ENCODE peak calls at places on chromosome 3, in four cellular contexts. O is fibroblast of pulmonary artery; W is CD8-positive, alpha-beta T cell; Q is GM06990. E is an unnamed sample.

GRCh38 chr3:130081371-130081881 is at the start of gene ALG1L2:
- DNase-seq in Q (no peak), W (no peak), O (no peak), E (no peak)

GRCh38 chr3:13062647-13063046 is 10.6 kb downstream of the IQSEC1 start:
- DNase-seq in W (no peak), O (no peak), Q (no peak), E (no peak)

GRCh38 chr3:46094506-46094905 is 67.2 kb upstream of the XCR1 start:
- DNase-seq in Q (no peak), W (no peak), O (no peak), E (no peak)

GRCh38 chr3:179973931-179974361 is 62.8 kb downstream of the PEX5L start:
- DNase-seq in Q (no peak), W (no peak), O (no peak), E (no peak)

GRCh38 chr3:188956839-188957489 is 214.8 kb upstream of the TPRG1 start:
- DNase-seq in Q (no peak), O (peak), W (no peak), E (no peak)

GRCh38 chr3:194766845-194767244 is 81.2 kb downstream of the FAM43A start:
- DNase-seq in O (no peak), W (no peak), Q (no peak), E (no peak)

GRCh38 chr3:83460051-83460450 is 1498.7 kb upstream of the CADM2 start:
- DNase-seq in W (no peak), Q (no peak), O (no peak), E (no peak)

GRCh38 chr3:27193056-27193455 is 176.1 kb downstream of the NEK10 start:
- DNase-seq in O (no peak), Q (no peak), W (no peak), E (no peak)

GRCh38 chr3:133973249-133973980 is 56.3 kb downstream of the SLCO2A1 start:
- DNase-seq in O (peak), Q (no peak), W (no peak), E (no peak)

GRCh38 chr3:12405432-12406272 is 78.6 kb upstream of the TSEN2 start:
- DNase-seq in W (no peak), Q (no peak), O (peak), E (no peak)

GRCh38 chr3:7367968-7368367 is 507.1 kb downstream of the GRM7 start:
- DNase-seq in W (no peak), Q (no peak), O (no peak), E (no peak)

GRCh38 chr3:62387251-62387650 is 13.9 kb upstream of the FEZF2 start:
- DNase-seq in O (no peak), Q (no peak), W (no peak), E (no peak)

GRCh38 chr3:107590786-107591185 is 68.0 kb downstream of the BBX start:
- DNase-seq in W (no peak), Q (no peak), O (no peak), E (no peak)

GRCh38 chr3:40337136-40338108 is 27.9 kb downstream of the EIF1B start:
- DNase-seq in O (no peak), Q (peak), W (no peak), E (peak)

GRCh38 chr3:49900491-49901153 is 3.1 kb downstream of the MST1R start:
- DNase-seq in O (peak), Q (no peak), W (no peak), E (no peak)

GRCh38 chr3:172213765-172214358 is 174.5 kb downstream of the FNDC3B start:
- DNase-seq in O (no peak), Q (no peak), W (no peak), E (no peak)

GRCh38 chr3:96007650-96008195 is 806.7 kb upstream of the EPHA6 start:
- DNase-seq in O (no peak), Q (no peak), W (no peak), E (no peak)

GRCh38 chr3:36459177-36459576 is 78.9 kb downstream of the STAC start:
- DNase-seq in O (no peak), W (no peak), Q (no peak), E (no peak)

GRCh38 chr3:61610316-61610715 is 48.9 kb downstream of the PTPRG start:
- DNase-seq in O (no peak), W (no peak), Q (no peak), E (no peak)

GRCh38 chr3:81173514-81173913 is 587.9 kb downstream of the GBE1 start:
- DNase-seq in Q (no peak), W (no peak), O (peak), E (no peak)

GRCh38 chr3:47410801-47411646 is 30.2 kb downstream of the PTPN23 start:
- DNase-seq in Q (no peak), O (no peak), W (no peak), E (no peak)

DNA sequence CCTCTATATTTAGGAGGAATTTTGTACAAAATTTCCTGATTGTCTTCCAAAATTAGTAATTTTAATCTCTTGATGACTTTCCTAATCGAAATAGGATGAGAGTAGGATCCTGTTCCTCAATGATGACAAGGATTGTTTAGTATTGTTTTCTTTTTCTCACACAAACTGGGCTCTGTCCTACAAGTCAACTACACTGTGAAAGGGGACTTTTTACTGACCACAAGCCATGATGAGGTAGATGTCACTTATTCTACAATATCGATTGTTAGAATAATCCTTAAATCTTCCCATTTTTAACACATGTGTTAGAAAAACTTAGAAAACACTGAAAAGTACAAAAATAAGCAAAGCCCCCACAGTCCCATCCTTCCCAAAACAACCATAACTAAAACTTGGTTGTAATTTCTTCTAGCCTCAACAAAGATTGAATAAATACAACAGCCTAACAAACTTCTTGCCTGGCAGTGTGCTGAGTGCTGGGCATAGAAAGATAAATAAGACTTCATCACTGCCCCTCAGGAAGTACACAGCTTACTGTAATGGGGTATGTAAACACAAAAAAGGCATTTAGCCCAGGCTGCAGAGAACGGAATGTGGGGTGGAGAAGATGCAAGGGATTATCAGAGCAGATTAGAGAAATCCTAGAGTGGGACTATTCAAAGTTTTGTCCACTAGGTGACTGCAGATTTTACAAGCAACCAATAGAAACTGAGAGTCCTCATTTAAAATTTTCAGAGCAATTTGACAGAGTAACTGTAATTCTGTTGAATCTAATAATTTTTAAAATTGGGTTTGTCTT is 35.6 kb upstream of the TSC22D2 start:
- DNase-seq in O (peak), Q (no peak), W (no peak), E (peak)
- TF ChIP-seq CTCF in O (peak), Q (peak), W (peak), E (no peak)

DNA sequence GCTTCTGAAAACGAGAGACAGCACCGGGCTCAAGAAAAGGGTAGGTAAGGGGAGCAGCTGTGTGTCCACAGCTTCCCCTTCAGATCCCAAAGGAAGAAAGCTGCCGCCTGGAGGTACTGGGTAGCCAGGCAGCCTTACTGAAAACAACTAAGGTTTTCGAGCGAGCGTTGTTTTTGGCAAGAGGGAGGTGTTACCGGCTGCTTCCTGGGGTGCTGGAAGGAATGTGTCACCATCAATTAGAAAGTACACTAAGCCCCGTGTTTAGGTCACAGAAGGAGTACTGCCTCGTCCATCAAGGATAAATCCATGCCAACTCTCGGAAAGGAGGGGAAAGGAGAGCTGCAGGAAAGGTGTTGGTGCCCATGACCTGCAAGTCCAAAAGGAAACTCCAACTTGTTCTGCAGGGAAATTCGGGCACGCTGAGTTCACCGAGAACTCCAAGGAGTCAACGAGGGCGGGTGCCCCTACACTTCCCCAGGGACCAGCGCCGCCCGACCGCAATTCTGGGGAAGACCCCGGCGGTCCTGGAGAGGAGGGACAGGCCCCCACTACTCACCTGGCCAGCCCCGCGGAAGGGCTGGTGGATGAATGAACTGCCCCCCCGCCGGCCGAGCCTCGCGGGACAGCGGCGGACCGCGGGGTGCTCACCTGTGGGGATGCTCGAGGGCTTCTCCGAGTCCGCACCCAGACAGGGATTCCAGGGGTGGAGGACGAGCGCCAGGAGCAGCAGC is 586 bp downstream of the PLOD2 start:
- DNase-seq in W (no peak), O (peak), Q (no peak), E (peak)
- TF ChIP-seq CTCF in W (no peak), O (peak), Q (no peak), E (no peak)

GRCh38 chr3:123883111-123883510 is 1.0 kb downstream of the MYLK start:
- DNase-seq in O (no peak), Q (no peak), W (no peak), E (no peak)

GRCh38 chr3:123881771-123882170 is 2.4 kb downstream of the MYLK start:
- DNase-seq in O (no peak), Q (no peak), W (no peak), E (no peak)

GRCh38 chr3:123883656-123884257 is 375 bp downstream of the MYLK start:
- DNase-seq in Q (no peak), O (no peak), W (no peak), E (no peak)

GRCh38 chr3:123878807-123879206 is 5.3 kb downstream of the MYLK start:
- DNase-seq in W (no peak), O (no peak), Q (no peak), E (no peak)

GRCh38 chr3:123880998-123881561 is 3.1 kb downstream of the MYLK start:
- DNase-seq in Q (no peak), O (peak), W (no peak), E (no peak)
- TF ChIP-seq CTCF in Q (peak), O (peak), W (no peak), E (peak)

GRCh38 chr3:121496841-121497240 is 48.9 kb downstream of the POLQ start:
- DNase-seq in O (no peak), W (no peak), Q (no peak), E (no peak)

GRCh38 chr3:121488628-121489027 is 57.2 kb downstream of the POLQ start:
- DNase-seq in Q (no peak), W (no peak), O (no peak), E (no peak)

GRCh38 chr3:121490161-121490560 is 55.6 kb downstream of the POLQ start:
- DNase-seq in O (no peak), W (no peak), Q (no peak), E (no peak)

GRCh38 chr3:121491683-121492082 is 54.1 kb downstream of the POLQ start:
- DNase-seq in W (no peak), O (no peak), Q (no peak), E (no peak)

DNA sequence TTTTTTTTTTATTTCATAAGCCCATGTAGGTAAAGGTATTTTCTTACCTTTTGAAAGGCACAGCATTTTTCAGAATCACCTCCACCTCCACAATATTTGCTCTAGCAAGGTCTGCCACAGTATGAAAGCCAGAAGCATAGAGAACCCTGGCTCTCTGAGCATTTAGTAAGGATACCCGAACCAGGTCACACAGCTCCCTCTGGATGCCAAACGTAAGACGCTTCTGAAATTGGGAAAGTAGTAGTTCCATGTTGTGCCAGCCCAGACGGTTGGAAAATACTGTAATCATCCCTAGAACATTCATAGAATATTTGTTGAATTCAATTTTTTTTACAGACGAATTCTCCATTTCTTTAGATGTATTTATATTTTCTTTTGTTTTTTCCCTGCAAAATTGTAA is 52.4 kb downstream of the POLQ start:
- DNase-seq in O (peak), W (no peak), Q (no peak), E (no peak)
- TF ChIP-seq CTCF in O (no peak), W (no peak), Q (no peak), E (no peak)

DNA sequence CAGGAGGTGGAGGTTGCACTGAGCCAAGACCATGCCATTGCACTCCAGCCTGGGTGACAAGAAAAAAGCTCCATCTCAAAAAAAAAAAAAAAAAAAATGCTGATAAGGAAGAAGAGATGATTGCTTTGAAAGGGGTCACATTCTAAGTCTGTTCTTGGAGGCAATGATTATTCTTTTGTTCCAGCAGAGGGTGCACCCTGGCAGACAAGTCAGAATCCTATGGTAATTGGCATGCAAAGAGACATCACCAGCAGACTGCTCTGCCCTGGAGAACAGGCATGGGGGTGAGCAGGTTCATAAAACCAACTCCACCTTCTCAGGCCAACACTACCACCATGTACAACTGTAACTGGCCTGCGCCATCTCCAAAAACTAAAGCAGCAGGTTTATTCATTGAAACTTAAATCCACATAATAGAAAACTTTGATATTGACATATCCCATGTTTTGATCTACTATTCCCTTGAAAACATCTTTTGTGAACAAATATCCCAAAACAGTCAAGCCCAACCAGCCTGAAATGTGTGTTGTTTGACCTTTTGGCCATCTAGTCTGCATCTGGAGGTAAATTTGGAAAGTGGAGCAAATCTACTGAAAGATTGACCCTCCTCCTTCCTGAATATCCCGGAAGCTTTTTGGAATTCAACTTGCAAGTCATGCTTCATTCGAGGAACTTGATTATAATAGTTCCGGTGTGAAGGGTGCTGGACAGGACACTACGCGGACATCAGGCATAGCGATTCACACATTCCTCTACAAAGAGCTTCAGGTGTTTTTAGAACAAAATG is 100.3 kb downstream of the MECOM start:
- DNase-seq in Q (no peak), W (no peak), O (no peak), E (no peak)
- TF ChIP-seq CTCF in Q (peak), W (no peak), O (peak), E (no peak)

GRCh38 chr3:48472673-48472922 is 26.1 kb downstream of the ATRIP start:
- DNase-seq in Q (no peak), W (no peak), O (no peak), E (no peak)

GRCh38 chr3:48475188-48475587 is 28.7 kb downstream of the ATRIP start:
- DNase-seq in O (no peak), W (no peak), Q (no peak), E (no peak)

GRCh38 chr3:48474619-48475018 is 28.1 kb downstream of the ATRIP start:
- DNase-seq in O (no peak), W (no peak), Q (no peak), E (no peak)

GRCh38 chr3:48473617-48473952 is 27.0 kb downstream of the ATRIP start:
- DNase-seq in O (no peak), W (no peak), Q (no peak), E (no peak)

DNA sequence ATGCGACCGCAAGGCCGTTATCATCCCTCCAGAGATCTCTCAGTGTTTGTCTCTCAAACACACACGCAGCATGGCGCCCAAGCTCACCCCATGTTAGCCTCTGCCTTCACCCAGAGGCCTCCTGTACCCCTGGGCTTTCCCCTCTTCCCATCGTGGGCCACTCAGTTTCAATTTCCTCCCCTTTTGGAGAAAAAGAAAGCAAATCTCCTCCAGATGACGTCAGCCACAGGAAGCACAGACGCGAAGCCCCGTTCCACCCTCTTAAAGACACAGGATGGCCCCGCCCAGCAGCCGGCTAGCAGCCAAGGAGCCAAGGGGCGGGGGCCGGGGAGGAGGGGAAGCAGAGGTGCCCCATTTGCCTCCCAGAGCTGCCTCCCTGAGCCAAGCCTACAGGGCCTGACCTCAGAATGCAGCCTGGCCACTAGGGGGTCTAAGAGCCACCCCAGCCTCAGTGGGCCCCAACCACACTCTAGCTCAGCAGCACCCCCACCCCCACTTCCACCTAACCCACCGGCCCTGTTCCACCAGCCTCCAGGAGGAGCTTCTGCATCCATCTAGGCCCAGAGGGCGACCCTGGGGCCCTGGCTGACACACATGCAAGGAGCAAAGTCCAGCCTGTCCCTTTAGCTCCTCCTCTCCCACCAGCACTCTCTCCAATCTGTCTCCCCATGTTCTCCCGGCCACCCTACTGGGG is 26.5 kb downstream of the ATRIP start:
- DNase-seq in O (peak), W (peak), Q (peak), E (peak)
- TF ChIP-seq CTCF in O (peak), W (no peak), Q (peak), E (peak)

GRCh38 chr3:109803274-109803673 is 465.9 kb upstream of the DPPA4 start:
- DNase-seq in O (no peak), Q (no peak), W (no peak), E (no peak)
- TF ChIP-seq CTCF in O (peak), Q (peak), W (no peak), E (no peak)

DNA sequence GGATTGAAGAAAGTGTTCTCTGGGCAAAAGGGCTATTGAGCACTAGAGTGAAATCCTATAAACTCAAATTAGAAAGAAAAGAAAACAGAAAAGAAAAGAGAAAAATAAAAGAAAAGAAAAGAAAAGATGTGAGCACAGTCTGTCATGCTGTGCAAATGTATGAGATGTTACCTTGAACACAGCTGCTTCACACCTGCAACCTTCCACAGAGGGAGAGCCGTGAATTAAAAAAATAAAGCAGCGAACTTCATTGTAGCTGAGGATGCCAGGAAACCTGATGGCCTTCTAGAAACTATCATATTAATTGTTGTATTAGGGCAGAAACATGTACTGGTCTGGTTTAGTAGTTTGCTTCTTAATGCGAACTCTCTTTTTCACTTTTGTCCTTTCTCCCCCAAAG is 88.0 kb upstream of the SATB1 start:
- DNase-seq in Q (no peak), W (no peak), O (no peak), E (no peak)
- TF ChIP-seq CTCF in Q (no peak), W (no peak), O (no peak), E (no peak)

E was measured in GM13977.